ENCODE peak calls at places on chromosomes 16 and 17, in four cellular contexts. E, C, O and I are unnamed samples.
A peak's percentile ranks its signal among the peaks of the same experiment; 100 is the strongest.

GRCh38 chr17:19386276-19386863 is 620 bp downstream of the MFAP4 start:
- DNase-seq in E (peak; percentile 39), C (peak; percentile 78), O (peak; percentile 51), I (no peak)

GRCh38 chr17:74712756-74713155 is at the start of gene CD300LF:
- DNase-seq in E (no peak), C (no peak), O (no peak), I (no peak)

GRCh38 chr17:45248132-45248936 is 13.6 kb downstream of the SPATA32 start:
- DNase-seq in E (no peak), C (no peak), O (no peak), I (no peak)

GRCh38 chr17:30334421-30334820 is 564 bp upstream of the TMIGD1 start:
- DNase-seq in E (no peak), C (no peak), O (no peak), I (no peak)

GRCh38 chr17:39826334-39826733 is 37.8 kb downstream of the IKZF3 start:
- DNase-seq in E (no peak), C (no peak), O (no peak), I (no peak)

GRCh38 chr17:40373324-40373723 is 8.8 kb upstream of the GJD3 start:
- DNase-seq in E (no peak), C (no peak), O (no peak), I (no peak)

GRCh38 chr17:30240177-30240576 is 4.7 kb upstream of the SLC6A4 start:
- DNase-seq in E (no peak), C (no peak), O (no peak), I (no peak)

GRCh38 chr16:57863434-57864160 is 61.3 kb upstream of the KIFC3 start:
- DNase-seq in E (peak; percentile 56), C (peak; percentile 63), O (peak; percentile 41), I (peak; percentile 37)

GRCh38 chr16:27286446-27286845 is 17.9 kb upstream of the NSMCE1 start:
- DNase-seq in E (no peak), C (no peak), O (no peak), I (no peak)

GRCh38 chr17:49013311-49014205 is 16.4 kb downstream of the IGF2BP1 start:
- DNase-seq in E (no peak), C (no peak), O (no peak), I (peak; percentile 62)

GRCh38 chr16:55730115-55730514 is 74.3 kb downstream of the SLC6A2 start:
- DNase-seq in E (no peak), C (no peak), O (no peak), I (no peak)

GRCh38 chr16:87333101-87333500 is 15.9 kb upstream of the C16orf95 start:
- DNase-seq in E (no peak), C (no peak), O (no peak), I (no peak)

GRCh38 chr16:87535457-87535854 is 42.6 kb upstream of the ZCCHC14 start:
- DNase-seq in E (no peak), C (no peak), O (no peak), I (no peak)

GRCh38 chr16:53664724-53665345 is 38.8 kb downstream of the RPGRIP1L start:
- DNase-seq in E (no peak), C (no peak), O (no peak), I (no peak)

GRCh38 chr16:82793550-82794244 is 166.9 kb downstream of the CDH13 start:
- DNase-seq in E (no peak), C (no peak), O (no peak), I (no peak)

GRCh38 chr17:82107341-82107860 is 9.4 kb upstream of the FASN start:
- DNase-seq in E (peak; percentile 74), C (peak; percentile 12), O (no peak), I (no peak)

GRCh38 chr17:1186923-1187771 is 7.4 kb upstream of the ABR start:
- DNase-seq in E (peak; percentile 93), C (peak; percentile 83), O (peak; percentile 90), I (peak; percentile 91)

GRCh38 chr16:54204756-54205155 is 81.8 kb downstream of the IRX3 start:
- DNase-seq in E (no peak), C (no peak), O (no peak), I (no peak)

GRCh38 chr16:3730161-3731125 is 13.1 kb upstream of the TRAP1 start:
- DNase-seq in E (no peak), C (no peak), O (no peak), I (no peak)

GRCh38 chr16:55543470-55543869 is 23.0 kb upstream of the CAPNS2 start:
- DNase-seq in E (peak; percentile 16), C (no peak), O (no peak), I (no peak)

GRCh38 chr17:58232707-58233156 is 5.7 kb upstream of the LPO start:
- DNase-seq in E (no peak), C (no peak), O (no peak), I (no peak)

GRCh38 chr16:85613609-85614337 is 651 bp downstream of the GSE1 start:
- DNase-seq in E (peak; percentile 87), C (peak; percentile 50), O (peak; percentile 77), I (peak; percentile 54)

GRCh38 chr17:19376799-19377198 is 1.5 kb upstream of the MAPK7 start:
- DNase-seq in E (no peak), C (no peak), O (no peak), I (no peak)

GRCh38 chr17:61401280-61402072 is 1.8 kb downstream of the TBX2 start:
- DNase-seq in E (peak; percentile 73), C (no peak), O (no peak), I (no peak)

GRCh38 chr17:58387834-58388233 is 29.5 kb downstream of the RNF43 start:
- DNase-seq in E (no peak), C (no peak), O (no peak), I (no peak)

GRCh38 chr17:37541880-37542675 is 52.4 kb downstream of the DUSP14 start:
- DNase-seq in E (no peak), C (no peak), O (no peak), I (no peak)

GRCh38 chr17:6753565-6753964 is 2.3 kb upstream of the XAF1 start:
- DNase-seq in E (no peak), C (no peak), O (no peak), I (no peak)

GRCh38 chr17:6748617-6749016 is 7.2 kb upstream of the XAF1 start:
- DNase-seq in E (no peak), C (no peak), O (no peak), I (no peak)

GRCh38 chr17:6753006-6753445 is 2.8 kb upstream of the XAF1 start:
- DNase-seq in E (no peak), C (peak; percentile 68), O (peak; percentile 65), I (peak; percentile 61)

GRCh38 chr17:6752068-6752909 is 3.6 kb upstream of the XAF1 start:
- DNase-seq in E (no peak), C (peak; percentile 65), O (peak; percentile 32), I (no peak)

DNA sequence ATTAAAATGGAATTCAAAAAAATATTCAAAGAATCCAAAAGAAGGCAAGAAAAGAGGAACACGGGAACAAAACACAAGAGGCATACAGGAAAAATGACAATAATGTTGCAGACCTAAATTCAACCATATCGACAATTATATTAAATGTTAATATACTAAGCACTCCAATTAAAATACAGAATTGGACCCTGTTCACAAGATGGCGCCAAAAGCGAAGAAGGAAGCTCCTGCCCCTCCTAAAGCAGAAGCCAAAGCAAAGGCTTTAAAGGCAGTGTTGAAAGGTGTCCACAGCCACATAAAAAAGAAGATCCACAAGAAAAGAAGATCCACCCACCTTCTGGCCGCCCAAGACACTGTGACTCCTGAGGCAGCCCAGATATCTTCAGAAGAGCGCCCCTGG is 6.3 kb upstream of the XAF1 start:
- DNase-seq in E (no peak), C (no peak), O (no peak), I (no peak)
- TF ChIP-seq CTCF in E (no peak), C (no peak), O (peak; percentile 11), I (no peak)

DNA sequence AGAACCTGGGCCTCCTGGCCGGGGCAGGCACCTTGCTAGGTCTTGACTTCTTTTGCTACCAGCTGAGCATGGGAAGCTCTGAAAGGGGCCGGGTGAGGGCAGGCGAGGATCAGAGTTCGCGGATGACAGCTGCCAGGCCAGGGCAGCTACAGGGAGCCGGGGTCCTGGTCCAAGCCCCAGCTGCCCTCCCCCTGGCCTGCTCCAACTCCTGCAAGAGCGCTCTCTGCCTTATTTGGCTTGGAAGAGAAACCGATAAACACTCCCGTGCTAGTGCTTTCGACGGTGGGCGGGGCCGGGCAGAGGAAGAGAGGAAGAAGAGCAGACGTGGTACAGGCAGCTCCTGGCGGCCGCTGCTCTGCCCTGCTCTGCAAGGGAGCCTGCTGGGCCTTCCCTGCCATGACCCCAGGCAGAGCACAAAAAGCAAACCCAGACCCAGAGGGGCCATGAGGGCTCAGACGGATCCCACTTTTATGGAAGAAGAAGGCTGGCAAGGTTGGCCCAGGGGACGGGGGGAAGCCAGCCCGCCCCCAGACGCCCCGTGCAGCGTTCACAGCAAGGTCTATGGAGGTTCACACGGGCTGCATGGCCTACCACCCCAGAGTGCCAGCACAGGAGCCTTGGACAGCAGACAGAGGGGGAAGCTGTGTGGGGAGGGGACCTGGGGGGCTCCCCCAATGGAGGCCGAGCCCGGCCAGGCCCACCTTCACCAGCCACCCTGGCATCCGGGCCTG is 25.6 kb downstream of the PIEZO1 start:
- DNase-seq in E (no peak), C (peak; percentile 56), O (no peak), I (no peak)
- TF ChIP-seq CTCF in E (no peak), C (no peak), O (peak; percentile 10), I (no peak)

DNA sequence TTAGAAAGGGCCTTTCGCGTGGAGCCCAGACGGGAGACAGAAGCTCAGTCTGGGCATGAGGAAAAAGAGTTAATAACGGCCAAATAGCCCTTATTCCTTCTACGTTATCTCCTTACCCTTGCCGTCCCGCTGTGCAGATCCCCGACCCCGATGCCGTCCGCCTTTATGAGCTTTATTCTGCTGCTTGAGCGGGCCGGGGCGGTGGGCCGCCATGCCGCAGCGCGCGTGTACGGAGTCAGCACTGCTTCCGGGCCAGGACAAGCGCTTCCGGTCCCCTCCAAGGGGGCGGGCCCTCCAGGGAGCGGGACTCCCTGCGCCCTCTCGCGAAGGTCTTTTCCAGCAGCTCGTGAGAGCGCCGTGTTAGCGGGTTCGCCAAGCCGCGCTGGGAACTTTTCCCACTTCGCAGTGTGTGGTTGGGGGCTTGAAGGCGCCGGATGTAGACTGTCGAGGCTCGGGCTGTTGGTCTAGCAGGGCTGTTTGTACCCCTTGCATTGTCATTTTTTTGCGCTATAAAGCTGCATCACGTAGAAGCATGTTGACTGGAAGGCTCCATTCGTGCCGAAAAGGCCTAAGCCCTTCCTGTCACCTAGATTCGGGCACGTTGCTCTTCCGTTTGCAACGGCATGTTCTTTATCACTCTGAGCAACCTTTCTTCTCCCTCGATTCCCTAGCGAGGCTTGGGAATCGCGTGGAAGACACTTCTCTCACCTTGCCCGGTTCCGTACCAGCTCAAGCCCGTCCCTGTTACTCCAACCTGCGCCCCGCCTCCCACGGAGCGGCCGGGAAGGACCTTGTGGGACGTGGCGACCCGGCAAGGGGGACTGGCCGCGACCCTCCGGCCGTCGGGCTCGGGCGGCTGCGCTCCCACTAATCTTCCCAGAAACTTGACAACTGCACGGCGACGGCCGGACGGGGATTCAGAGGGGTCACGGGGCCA is at the start of gene TSR1:
- DNase-seq in E (peak; percentile 97), C (peak; percentile 87), O (peak; percentile 92), I (peak; percentile 91)
- TF ChIP-seq CTCF in E (peak; percentile 27), C (peak; percentile 27), O (peak; percentile 59), I (no peak)

GRCh38 chr17:35087731-35088646 is 24.5 kb upstream of the RFFL start:
- DNase-seq in E (peak; percentile 69), C (peak; percentile 41), O (peak; percentile 60), I (peak; percentile 42)

GRCh38 chr17:35089846-35090193 is 26.3 kb upstream of the RFFL start:
- DNase-seq in E (no peak), C (no peak), O (no peak), I (peak; percentile 40)

GRCh38 chr17:35088911-35089845 is 25.7 kb upstream of the RFFL start:
- DNase-seq in E (peak; percentile 96), C (peak; percentile 82), O (peak; percentile 91), I (peak; percentile 93)

GRCh38 chr17:35086931-35087573 is 23.5 kb upstream of the RFFL start:
- DNase-seq in E (no peak), C (no peak), O (no peak), I (no peak)

DNA sequence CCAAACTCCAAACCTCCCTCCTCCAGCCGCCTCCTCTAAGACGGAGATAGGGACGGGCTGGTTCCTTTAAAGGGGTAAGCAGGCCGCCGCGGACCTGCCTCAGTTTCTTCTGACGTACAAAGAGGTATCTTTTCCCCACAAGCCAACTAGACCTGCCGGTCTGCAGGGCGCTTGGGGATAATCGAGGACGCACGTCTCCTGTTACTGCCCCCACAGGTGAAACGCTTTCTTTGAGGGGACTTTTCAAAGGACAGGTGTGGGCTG is 25.1 kb upstream of the RFFL start:
- DNase-seq in E (no peak), C (no peak), O (no peak), I (no peak)
- TF ChIP-seq CTCF in E (no peak), C (no peak), O (no peak), I (no peak)